ENCODE peak calls at places on chromosomes 4 and X, in six cellular contexts. D, T, U, W, C and X are unnamed samples.

GRCh38 chr4:86356831-86357230 is 3.0 kb downstream of the MAPK10 start:
- DNase-seq in D (no peak), T (no peak), U (no peak), W (no peak), C (no peak), X (no peak)

GRCh38 chrX:153773218-153773611 is 7.6 kb upstream of the SRPK3 start:
- DNase-seq in D (no peak), T (no peak), U (no peak), W (no peak), C (no peak), X (no peak)

GRCh38 chr4:177483271-177483670 is 41.0 kb upstream of the AGA start:
- DNase-seq in D (no peak), T (no peak), U (no peak), W (no peak), C (no peak), X (no peak)

GRCh38 chrX:63918611-63919010 is 133.6 kb upstream of the ARHGEF9 start:
- DNase-seq in D (no peak), T (no peak), U (no peak), W (no peak), C (no peak), X (no peak)

GRCh38 chr4:2935762-2936743 is 27.2 kb downstream of the NOP14 start:
- DNase-seq in D (no peak), T (no peak), U (no peak), W (no peak), C (no peak), X (no peak)

GRCh38 chr4:59637596-59637995 is 1562.5 kb upstream of the ADGRL3 start:
- DNase-seq in D (no peak), T (no peak), U (no peak), W (no peak), C (no peak), X (no peak)

GRCh38 chrX:7191681-7192110 is 43.7 kb upstream of the PUDP start:
- DNase-seq in D (no peak), T (no peak), U (no peak), W (no peak), C (no peak), X (no peak)

GRCh38 chr4:113979973-113980615 is 647 bp upstream of the ARSJ start:
- DNase-seq in D (no peak), T (no peak), U (no peak), W (no peak), C (no peak), X (no peak)

GRCh38 chr4:168656055-168656660 is 159.3 kb downstream of the PALLD start:
- DNase-seq in D (no peak), T (no peak), U (no peak), W (no peak), C (peak; percentile 48), X (no peak)

GRCh38 chrX:13144927-13145659 is 100.7 kb upstream of the FAM9C start:
- DNase-seq in D (no peak), T (no peak), U (no peak), W (no peak), C (no peak), X (no peak)

GRCh38 chrX:150314186-150314585 is 48.9 kb upstream of the MAMLD1 start:
- DNase-seq in D (no peak), T (no peak), U (no peak), W (no peak), C (no peak), X (no peak)

GRCh38 chr4:94852601-94853000 is 94.8 kb downstream of the BMPR1B start:
- DNase-seq in D (no peak), T (no peak), U (no peak), W (no peak), C (no peak), X (no peak)